ENCODE peak calls at places on chromosome 19, in six cellular contexts. Z, K, N, C, V and W are unnamed samples.

GRCh38 chr19:39199025-39199424 is 2.3 kb downstream of the NCCRP1 start:
- DNase-seq in Z (no peak), K (no peak), N (no peak), C (peak; percentile 3), V (no peak), W (peak; percentile 67)

GRCh38 chr19:5086725-5087439 is 118.0 kb downstream of the KDM4B start:
- DNase-seq in Z (peak; percentile 49), K (no peak), N (no peak), C (no peak), V (no peak), W (no peak)

GRCh38 chr19:18470787-18471186 is 32.9 kb upstream of the ISYNA1 start:
- DNase-seq in Z (no peak), K (no peak), N (no peak), C (no peak), V (no peak), W (no peak)

GRCh38 chr19:11425719-11426457 is 6.8 kb upstream of the RGL3 start:
- DNase-seq in Z (no peak), K (no peak), N (no peak), C (no peak), V (no peak), W (no peak)

GRCh38 chr19:3404324-3405260 is 38.2 kb downstream of the NFIC start:
- DNase-seq in Z (no peak), K (no peak), N (peak; percentile 72), C (peak; percentile 42), V (no peak), W (peak; percentile 43)

GRCh38 chr19:49811328-49811727 is 1.8 kb downstream of the FUZ start:
- DNase-seq in Z (no peak), K (no peak), N (no peak), C (no peak), V (no peak), W (no peak)

GRCh38 chr19:5434970-5435641 is 20.1 kb upstream of the ZNRF4 start:
- DNase-seq in Z (no peak), K (peak; percentile 18), N (peak; percentile 92), C (peak; percentile 28), V (no peak), W (peak; percentile 42)

GRCh38 chr19:46915386-46915785 is 54.6 kb downstream of the ARHGAP35 start:
- DNase-seq in Z (no peak), K (no peak), N (no peak), C (no peak), V (no peak), W (no peak)

GRCh38 chr19:40662925-40663711 is 27.3 kb downstream of the NUMBL start:
- DNase-seq in Z (peak; percentile 95), K (peak; percentile 94), N (peak; percentile 75), C (no peak), V (peak; percentile 94), W (peak; percentile 76)

GRCh38 chr19:4711211-4711610 is 12.4 kb downstream of the DPP9 start:
- DNase-seq in Z (no peak), K (no peak), N (no peak), C (no peak), V (no peak), W (no peak)

GRCh38 chr19:50476943-50477264 is 256 bp upstream of the GARIN5A start:
- DNase-seq in Z (no peak), K (no peak), N (no peak), C (no peak), V (no peak), W (no peak)

GRCh38 chr19:11530432-11530831 is 1.5 kb upstream of the ECSIT start:
- DNase-seq in Z (peak; percentile 72), K (no peak), N (peak; percentile 77), C (no peak), V (peak; percentile 9), W (peak; percentile 48)

GRCh38 chr19:11373166-11373884 is 1.1 kb upstream of the SWSAP1 start:
- DNase-seq in Z (peak; percentile 63), K (no peak), N (no peak), C (no peak), V (no peak), W (no peak)

GRCh38 chr19:42657551-42657950 is 62.8 kb upstream of the CEACAM8 start:
- DNase-seq in Z (no peak), K (no peak), N (peak; percentile 2), C (no peak), V (no peak), W (no peak)